ENCODE peak calls at places on chromosomes 4 and X, in ten cellular contexts. One of them, this sample, is unnamed.

GRCh38 chr4:2364654-2365053 is 53.8 kb downstream of the ZFYVE28 start:
- DNase-seq in RWPE1: peak
- DNase-seq in foreskin fibroblast: peak
- DNase-seq in cardiac fibroblast: peak
- DNase-seq in GM06990: no peak
- DNase-seq in D721Med: no peak
- DNase-seq in MM.1S: no peak
- DNase-seq in fibroblast of villous mesenchyme: peak
- DNase-seq in WTC11: no peak
- DNase-seq in HFFc6: peak
- DNase-seq in this sample: no peak

GRCh38 chrX:102958794-102959193 is 21.7 kb downstream of the RAB40AL start:
- DNase-seq in RWPE1: no peak
- DNase-seq in foreskin fibroblast: peak
- DNase-seq in cardiac fibroblast: no peak
- DNase-seq in GM06990: no peak
- DNase-seq in D721Med: no peak
- DNase-seq in MM.1S: peak
- DNase-seq in fibroblast of villous mesenchyme: no peak
- DNase-seq in WTC11: no peak
- DNase-seq in HFFc6: no peak
- DNase-seq in this sample: no peak

GRCh38 chrX:98380106-98380505 is 1496.4 kb downstream of the RPA4 start:
- DNase-seq in RWPE1: no peak
- DNase-seq in foreskin fibroblast: no peak
- DNase-seq in cardiac fibroblast: no peak
- DNase-seq in GM06990: no peak
- DNase-seq in D721Med: no peak
- DNase-seq in MM.1S: no peak
- DNase-seq in fibroblast of villous mesenchyme: no peak
- DNase-seq in WTC11: peak
- DNase-seq in HFFc6: no peak
- DNase-seq in this sample: peak

GRCh38 chr4:70269674-70270073 is 27.3 kb downstream of the CSN3 start:
- DNase-seq in RWPE1: no peak
- DNase-seq in foreskin fibroblast: no peak
- DNase-seq in cardiac fibroblast: no peak
- DNase-seq in GM06990: no peak
- DNase-seq in D721Med: no peak
- DNase-seq in MM.1S: peak
- DNase-seq in fibroblast of villous mesenchyme: peak
- DNase-seq in WTC11: no peak
- DNase-seq in HFFc6: no peak
- DNase-seq in this sample: no peak

GRCh38 chr4:78056265-78057129 is 626 bp upstream of the FRAS1 start:
- DNase-seq in RWPE1: peak
- DNase-seq in foreskin fibroblast: peak
- DNase-seq in cardiac fibroblast: peak
- DNase-seq in GM06990: peak
- DNase-seq in D721Med: no peak
- DNase-seq in MM.1S: no peak
- DNase-seq in fibroblast of villous mesenchyme: peak
- DNase-seq in WTC11: peak
- DNase-seq in HFFc6: peak
- DNase-seq in this sample: peak

GRCh38 chr4:158535130-158535614 is 13.5 kb downstream of the RXFP1 start:
- DNase-seq in RWPE1: peak
- DNase-seq in foreskin fibroblast: peak
- DNase-seq in cardiac fibroblast: peak
- DNase-seq in GM06990: no peak
- DNase-seq in D721Med: no peak
- DNase-seq in MM.1S: peak
- DNase-seq in fibroblast of villous mesenchyme: peak
- DNase-seq in WTC11: no peak
- DNase-seq in HFFc6: peak
- DNase-seq in this sample: no peak

GRCh38 chrX:40143001-40143400 is 45.2 kb upstream of the BCOR start:
- DNase-seq in RWPE1: no peak
- DNase-seq in foreskin fibroblast: no peak
- DNase-seq in cardiac fibroblast: no peak
- DNase-seq in GM06990: no peak
- DNase-seq in D721Med: no peak
- DNase-seq in MM.1S: no peak
- DNase-seq in fibroblast of villous mesenchyme: no peak
- DNase-seq in WTC11: peak
- DNase-seq in HFFc6: no peak
- DNase-seq in this sample: no peak

GRCh38 chr4:150591284-150591874 is 9.4 kb downstream of the MAB21L2 start:
- DNase-seq in RWPE1: no peak
- DNase-seq in foreskin fibroblast: peak
- DNase-seq in cardiac fibroblast: no peak
- DNase-seq in GM06990: no peak
- DNase-seq in D721Med: no peak
- DNase-seq in MM.1S: no peak
- DNase-seq in fibroblast of villous mesenchyme: no peak
- DNase-seq in WTC11: peak
- DNase-seq in HFFc6: no peak
- DNase-seq in this sample: no peak

GRCh38 chr4:94974773-94975172 is 217.0 kb downstream of the BMPR1B start:
- DNase-seq in RWPE1: peak
- DNase-seq in foreskin fibroblast: peak
- DNase-seq in cardiac fibroblast: peak
- DNase-seq in GM06990: no peak
- DNase-seq in D721Med: no peak
- DNase-seq in MM.1S: no peak
- DNase-seq in fibroblast of villous mesenchyme: no peak
- DNase-seq in WTC11: no peak
- DNase-seq in HFFc6: no peak
- DNase-seq in this sample: no peak

DNA sequence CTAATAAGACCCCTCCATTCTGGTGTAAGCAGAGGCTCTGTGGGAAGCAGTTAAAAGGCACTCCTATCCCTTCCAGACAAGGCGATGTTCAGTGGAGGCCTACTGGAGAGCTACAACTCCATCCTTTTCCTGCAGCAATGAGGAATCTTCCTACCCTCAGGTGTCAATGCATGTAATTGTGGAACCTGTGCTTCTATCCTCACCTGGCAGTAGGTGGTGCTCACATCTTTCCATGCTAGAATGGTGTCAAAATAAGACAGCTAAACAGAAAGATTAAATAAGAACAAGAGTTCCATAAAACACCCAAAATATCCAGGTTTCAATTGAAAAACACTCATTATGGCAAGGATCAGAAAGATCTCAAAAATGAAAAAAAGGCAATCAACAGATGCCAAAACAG is 224.6 kb downstream of the IL15 start:
- DNase-seq in RWPE1: peak
- DNase-seq in foreskin fibroblast: no peak
- DNase-seq in cardiac fibroblast: no peak
- DNase-seq in GM06990: no peak
- DNase-seq in D721Med: no peak
- DNase-seq in MM.1S: peak
- DNase-seq in fibroblast of villous mesenchyme: no peak
- DNase-seq in WTC11: no peak
- DNase-seq in HFFc6: no peak
- DNase-seq in this sample: no peak
- TF ChIP-seq CTCF in RWPE1: no peak
- TF ChIP-seq CTCF in foreskin fibroblast: no peak
- TF ChIP-seq CTCF in cardiac fibroblast: no peak
- TF ChIP-seq CTCF in GM06990: no peak
- TF ChIP-seq CTCF in D721Med: no peak
- TF ChIP-seq CTCF in MM.1S: peak
- TF ChIP-seq CTCF in fibroblast of villous mesenchyme: no peak
- TF ChIP-seq CTCF in WTC11: no peak
- TF ChIP-seq CTCF in HFFc6: peak
- TF ChIP-seq CTCF in this sample: no peak

GRCh38 chrX:14697453-14697852 is 168.1 kb downstream of the GLRA2 start:
- DNase-seq in RWPE1: peak
- DNase-seq in foreskin fibroblast: peak
- DNase-seq in cardiac fibroblast: peak
- DNase-seq in GM06990: no peak
- DNase-seq in D721Med: no peak
- DNase-seq in MM.1S: peak
- DNase-seq in fibroblast of villous mesenchyme: peak
- DNase-seq in WTC11: peak
- DNase-seq in HFFc6: peak
- DNase-seq in this sample: peak
- TF ChIP-seq CTCF in RWPE1: peak
- TF ChIP-seq CTCF in foreskin fibroblast: peak
- TF ChIP-seq CTCF in cardiac fibroblast: peak
- TF ChIP-seq CTCF in GM06990: peak
- TF ChIP-seq CTCF in D721Med: peak
- TF ChIP-seq CTCF in MM.1S: peak
- TF ChIP-seq CTCF in fibroblast of villous mesenchyme: peak
- TF ChIP-seq CTCF in WTC11: no peak
- TF ChIP-seq CTCF in HFFc6: peak
- TF ChIP-seq CTCF in this sample: peak

DNA sequence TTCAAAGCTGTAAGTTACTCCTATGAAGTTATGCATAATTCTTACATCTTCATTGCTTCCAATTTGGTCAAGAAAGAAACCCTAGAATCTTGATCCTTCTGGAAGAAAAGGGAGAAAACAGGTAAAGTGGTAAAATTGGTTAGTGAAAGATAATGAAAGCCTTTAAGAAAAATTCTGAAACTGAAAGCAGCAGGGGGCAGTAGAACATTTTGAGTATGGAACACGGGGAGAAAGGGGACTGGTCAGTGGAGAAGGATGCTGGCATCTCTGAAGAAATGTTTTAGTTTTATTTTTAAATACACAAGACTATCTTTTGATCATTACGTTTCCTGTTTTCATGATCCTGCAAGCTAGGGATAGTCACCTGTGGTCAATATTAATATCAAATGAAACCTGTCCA is 54.3 kb downstream of the SLIT2 start:
- DNase-seq in RWPE1: no peak
- DNase-seq in foreskin fibroblast: peak
- DNase-seq in cardiac fibroblast: peak
- DNase-seq in GM06990: no peak
- DNase-seq in D721Med: no peak
- DNase-seq in MM.1S: peak
- DNase-seq in fibroblast of villous mesenchyme: peak
- DNase-seq in WTC11: no peak
- DNase-seq in HFFc6: no peak
- DNase-seq in this sample: no peak
- TF ChIP-seq CTCF in RWPE1: no peak
- TF ChIP-seq CTCF in foreskin fibroblast: peak
- TF ChIP-seq CTCF in cardiac fibroblast: peak
- TF ChIP-seq CTCF in GM06990: peak
- TF ChIP-seq CTCF in D721Med: peak
- TF ChIP-seq CTCF in MM.1S: peak
- TF ChIP-seq CTCF in fibroblast of villous mesenchyme: peak
- TF ChIP-seq CTCF in WTC11: no peak
- TF ChIP-seq CTCF in HFFc6: peak
- TF ChIP-seq CTCF in this sample: peak

GRCh38 chrX:129755779-129756650 is 17.2 kb downstream of the XPNPEP2 start:
- DNase-seq in RWPE1: no peak
- DNase-seq in foreskin fibroblast: no peak
- DNase-seq in cardiac fibroblast: no peak
- DNase-seq in GM06990: no peak
- DNase-seq in D721Med: no peak
- DNase-seq in MM.1S: no peak
- DNase-seq in fibroblast of villous mesenchyme: no peak
- DNase-seq in WTC11: peak
- DNase-seq in HFFc6: no peak
- DNase-seq in this sample: no peak

GRCh38 chrX:129759576-129760061 is 20.1 kb upstream of the SASH3 start:
- DNase-seq in RWPE1: no peak
- DNase-seq in foreskin fibroblast: peak
- DNase-seq in cardiac fibroblast: peak
- DNase-seq in GM06990: no peak
- DNase-seq in D721Med: no peak
- DNase-seq in MM.1S: peak
- DNase-seq in fibroblast of villous mesenchyme: peak
- DNase-seq in WTC11: no peak
- DNase-seq in HFFc6: peak
- DNase-seq in this sample: no peak

GRCh38 chrX:129749069-129749468 is 10.3 kb downstream of the XPNPEP2 start:
- DNase-seq in RWPE1: no peak
- DNase-seq in foreskin fibroblast: peak
- DNase-seq in cardiac fibroblast: peak
- DNase-seq in GM06990: no peak
- DNase-seq in D721Med: no peak
- DNase-seq in MM.1S: no peak
- DNase-seq in fibroblast of villous mesenchyme: peak
- DNase-seq in WTC11: no peak
- DNase-seq in HFFc6: no peak
- DNase-seq in this sample: no peak

GRCh38 chrX:129750971-129751370 is 12.2 kb downstream of the XPNPEP2 start:
- DNase-seq in RWPE1: no peak
- DNase-seq in foreskin fibroblast: peak
- DNase-seq in cardiac fibroblast: peak
- DNase-seq in GM06990: no peak
- DNase-seq in D721Med: no peak
- DNase-seq in MM.1S: no peak
- DNase-seq in fibroblast of villous mesenchyme: peak
- DNase-seq in WTC11: no peak
- DNase-seq in HFFc6: no peak
- DNase-seq in this sample: no peak

GRCh38 chrX:129754266-129755024 is 15.7 kb downstream of the XPNPEP2 start:
- DNase-seq in RWPE1: no peak
- DNase-seq in foreskin fibroblast: no peak
- DNase-seq in cardiac fibroblast: no peak
- DNase-seq in GM06990: no peak
- DNase-seq in D721Med: no peak
- DNase-seq in MM.1S: no peak
- DNase-seq in fibroblast of villous mesenchyme: no peak
- DNase-seq in WTC11: peak
- DNase-seq in HFFc6: no peak
- DNase-seq in this sample: no peak
- TF ChIP-seq CTCF in RWPE1: no peak
- TF ChIP-seq CTCF in foreskin fibroblast: peak
- TF ChIP-seq CTCF in cardiac fibroblast: peak
- TF ChIP-seq CTCF in GM06990: peak
- TF ChIP-seq CTCF in D721Med: no peak
- TF ChIP-seq CTCF in MM.1S: peak
- TF ChIP-seq CTCF in fibroblast of villous mesenchyme: peak
- TF ChIP-seq CTCF in WTC11: peak
- TF ChIP-seq CTCF in HFFc6: peak
- TF ChIP-seq CTCF in this sample: peak

GRCh38 chrX:119288890-119289393 is 52.9 kb downstream of the PGRMC1 start:
- DNase-seq in RWPE1: no peak
- DNase-seq in foreskin fibroblast: no peak
- DNase-seq in cardiac fibroblast: no peak
- DNase-seq in GM06990: no peak
- DNase-seq in D721Med: no peak
- DNase-seq in MM.1S: no peak
- DNase-seq in fibroblast of villous mesenchyme: no peak
- DNase-seq in WTC11: no peak
- DNase-seq in HFFc6: no peak
- DNase-seq in this sample: no peak

DNA sequence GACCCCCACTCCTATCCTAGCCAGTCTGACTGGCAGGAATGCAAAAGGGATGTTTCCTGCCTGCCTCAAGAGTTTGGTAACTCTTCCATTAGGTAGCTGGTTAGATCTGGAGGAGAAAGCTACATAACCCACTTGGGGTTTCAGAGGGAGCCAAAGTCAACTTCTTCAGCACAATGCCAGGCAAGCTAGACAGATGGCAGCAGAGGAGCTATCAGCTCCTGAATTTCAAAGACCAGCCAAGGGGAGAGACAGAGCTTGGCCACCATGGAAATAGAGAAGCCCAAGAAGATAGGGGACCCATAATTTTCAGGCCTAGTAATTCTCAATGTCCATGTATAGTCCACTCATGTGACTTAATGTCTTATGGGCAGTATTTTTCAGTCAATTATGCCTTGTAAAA is 56.4 kb downstream of the PGRMC1 start:
- DNase-seq in RWPE1: no peak
- DNase-seq in foreskin fibroblast: no peak
- DNase-seq in cardiac fibroblast: no peak
- DNase-seq in GM06990: no peak
- DNase-seq in D721Med: no peak
- DNase-seq in MM.1S: no peak
- DNase-seq in fibroblast of villous mesenchyme: no peak
- DNase-seq in WTC11: no peak
- DNase-seq in HFFc6: peak
- DNase-seq in this sample: no peak
- TF ChIP-seq CTCF in RWPE1: no peak
- TF ChIP-seq CTCF in foreskin fibroblast: no peak
- TF ChIP-seq CTCF in cardiac fibroblast: no peak
- TF ChIP-seq CTCF in GM06990: no peak
- TF ChIP-seq CTCF in D721Med: peak
- TF ChIP-seq CTCF in MM.1S: no peak
- TF ChIP-seq CTCF in fibroblast of villous mesenchyme: no peak
- TF ChIP-seq CTCF in WTC11: no peak
- TF ChIP-seq CTCF in HFFc6: peak
- TF ChIP-seq CTCF in this sample: no peak